ENCODE peak calls at places on chromosomes 4 and X, in four cellular contexts. T is gastrocnemius medialis, H is left lung, G is thoracic aorta. E is an unnamed sample.

GRCh38 chr4:86596802-86597201 is 2.7 kb downstream of the PTPN13 start:
- DNase-seq in T (no peak), H (no peak), G (no peak), E (no peak)

GRCh38 chr4:173508386-173509002 is 21.5 kb downstream of the HAND2 start:
- DNase-seq in T (no peak), H (no peak), G (no peak), E (no peak)

GRCh38 chrX:68842781-68843581 is 14.2 kb downstream of the EFNB1 start:
- DNase-seq in T (no peak), H (no peak), G (no peak), E (peak; percentile 20)

GRCh38 chr4:150355858-150356455 is 226.0 kb upstream of the MAB21L2 start:
- DNase-seq in T (no peak), H (no peak), G (no peak), E (no peak)

GRCh38 chrX:53321216-53321942 is 40.0 kb upstream of the IQSEC2 start:
- DNase-seq in T (no peak), H (no peak), G (no peak), E (no peak)

GRCh38 chr4:38733663-38734062 is 49.1 kb downstream of the TLR10 start:
- DNase-seq in T (no peak), H (no peak), G (no peak), E (no peak)

GRCh38 chr4:105471566-105472176 is 2.2 kb downstream of the PPA2 start:
- DNase-seq in T (peak; percentile 48), H (peak; percentile 70), G (peak; percentile 16), E (peak; percentile 29)

GRCh38 chr4:102213031-102213430 is 132.3 kb downstream of the SLC39A8 start:
- DNase-seq in T (no peak), H (no peak), G (no peak), E (no peak)

GRCh38 chrX:19990225-19990518 is 689 bp downstream of the BCLAF3 start:
- DNase-seq in T (no peak), H (no peak), G (no peak), E (no peak)

GRCh38 chrX:16785247-16786138 is 773 bp upstream of the TXLNG start:
- DNase-seq in T (peak; percentile 10), H (peak; percentile 39), G (no peak), E (no peak)

GRCh38 chr4:71777891-71778290 is 6.0 kb downstream of the GC start:
- DNase-seq in T (no peak), H (no peak), G (no peak), E (no peak)

GRCh38 chr4:84050014-84050413 is 449.1 kb downstream of the NKX6-1 start:
- DNase-seq in T (no peak), H (no peak), G (no peak), E (no peak)

GRCh38 chr4:125004676-125005075 is 292.1 kb upstream of the ANKRD50 start:
- DNase-seq in T (no peak), H (no peak), G (no peak), E (no peak)

GRCh38 chr4:183747931-183748664 is 89.0 kb downstream of the TRAPPC11 start:
- DNase-seq in T (no peak), H (no peak), G (no peak), E (no peak)

GRCh38 chr4:44725166-44725565 is 1.2 kb downstream of the GNPDA2 start:
- DNase-seq in T (no peak), H (no peak), G (no peak), E (no peak)

GRCh38 chr4:78244691-78245485 is 187.8 kb downstream of the FRAS1 start:
- DNase-seq in T (no peak), H (no peak), G (no peak), E (no peak)

GRCh38 chrX:71111141-71111843 is at the start of gene IL2RG:
- DNase-seq in T (no peak), H (no peak), G (no peak), E (no peak)

GRCh38 chrX:24259544-24260240 is 54.2 kb downstream of the SUPT20HL2 start:
- DNase-seq in T (no peak), H (no peak), G (no peak), E (no peak)

GRCh38 chr4:130712038-130712437 is 1616.1 kb downstream of the C4orf33 start:
- DNase-seq in T (no peak), H (no peak), G (no peak), E (no peak)

GRCh38 chrX:19514791-19515614 is at the start of gene MAP3K15:
- DNase-seq in T (no peak), H (peak; percentile 33), G (no peak), E (peak; percentile 14)

GRCh38 chr4:2166253-2166652 is 75.7 kb downstream of the HAUS3 start:
- DNase-seq in T (no peak), H (no peak), G (no peak), E (no peak)

GRCh38 chr4:14111730-14112171 is 484.2 kb upstream of the BOD1L1 start:
- DNase-seq in T (no peak), H (no peak), G (no peak), E (no peak)

GRCh38 chr4:13783800-13784411 is 156.4 kb upstream of the BOD1L1 start:
- DNase-seq in T (no peak), H (no peak), G (no peak), E (no peak)

GRCh38 chr4:133157460-133158160 is 8.5 kb downstream of the PCDH10 start:
- DNase-seq in T (no peak), H (no peak), G (no peak), E (no peak)

GRCh38 chr4:164383187-164384181 is 370.4 kb upstream of the SMIM31 start:
- DNase-seq in T (no peak), H (no peak), G (no peak), E (no peak)

GRCh38 chr4:2893772-2894171 is 50.1 kb downstream of the ADD1 start:
- DNase-seq in T (no peak), H (no peak), G (no peak), E (no peak)

GRCh38 chrX:19740744-19741143 is 146.7 kb downstream of the SH3KBP1 start:
- DNase-seq in T (no peak), H (no peak), G (no peak), E (no peak)

GRCh38 chrX:56792270-56793111 is 63.4 kb downstream of the NBDY start:
- DNase-seq in T (no peak), H (peak; percentile 17), G (no peak), E (no peak)

GRCh38 chrX:115399306-115399705 is 109.8 kb downstream of the LUZP4 start:
- DNase-seq in T (no peak), H (no peak), G (no peak), E (no peak)

GRCh38 chr4:40829586-40829985 is 79.8 kb downstream of the NSUN7 start:
- DNase-seq in T (no peak), H (peak; percentile 52), G (no peak), E (no peak)

GRCh38 chr4:143287571-143287923 is 49.1 kb upstream of the GAB1 start:
- DNase-seq in T (no peak), H (no peak), G (no peak), E (no peak)

GRCh38 chr4:89363786-89364185 is 56.2 kb upstream of the GPRIN3 start:
- DNase-seq in T (no peak), H (no peak), G (no peak), E (no peak)

GRCh38 chr4:31089815-31090214 is 369.6 kb downstream of the PCDH7 start:
- DNase-seq in T (no peak), H (peak; percentile 66), G (no peak), E (peak; percentile 34)

GRCh38 chr4:142100941-142101340 is 464.6 kb downstream of the IL15 start:
- DNase-seq in T (no peak), H (no peak), G (no peak), E (no peak)

GRCh38 chr4:184705692-184706091 is 28.2 kb downstream of the CENPU start:
- DNase-seq in T (no peak), H (no peak), G (no peak), E (no peak)

GRCh38 chrX:2485789-2486345 is 14.9 kb downstream of the DHRSX start:
- DNase-seq in T (no peak), H (peak; percentile 0), G (no peak), E (no peak)

GRCh38 chrX:2484232-2484631 is 16.5 kb downstream of the DHRSX start:
- DNase-seq in T (no peak), H (peak; percentile 22), G (no peak), E (no peak)

GRCh38 chrX:2486476-2487133 is 14.2 kb downstream of the DHRSX start:
- DNase-seq in T (no peak), H (no peak), G (no peak), E (no peak)

GRCh38 chrX:2484721-2485459 is 15.9 kb downstream of the DHRSX start:
- DNase-seq in T (no peak), H (peak; percentile 32), G (no peak), E (no peak)

GRCh38 chrX:2485460-2485753 is 15.4 kb downstream of the DHRSX start:
- DNase-seq in T (no peak), H (no peak), G (no peak), E (no peak)
- H3K4me3 ChIP-seq in T (peak overlapping the region; percentile 0), H (no peak overlapping the region), G (peak overlapping the region; percentile 72), E (peak overlapping the region; percentile 52)

GRCh38 chrX:120559799-120560198 is 963 bp downstream of the CUL4B start:
- DNase-seq in T (no peak), H (no peak), G (no peak), E (no peak)

GRCh38 chrX:120560405-120560841 is 339 bp downstream of the CUL4B start:
- DNase-seq in T (no peak), H (peak; percentile 36), G (no peak), E (peak; percentile 13)

GRCh38 chrX:120560842-120561633 is at the start of gene CUL4B:
- DNase-seq in T (peak; percentile 85), H (peak; percentile 94), G (peak; percentile 77), E (peak; percentile 91)

GRCh38 chrX:120561634-120562568 is 1.1 kb upstream of the CUL4B start:
- DNase-seq in T (no peak), H (no peak), G (no peak), E (no peak)

GRCh38 chrX:120556251-120556650 is 4.5 kb downstream of the CUL4B start:
- DNase-seq in T (no peak), H (no peak), G (no peak), E (no peak)
- H3K4me1 ChIP-seq in T (peaks cover 20% of the 10 kb centered on the region), H (peaks cover 9% of the 10 kb centered on the region), G (no peaks in the 10 kb centered on the region), E (peaks cover 32% of the 10 kb centered on the region)

GRCh38 chr4:5030927-5031326 is 11.7 kb upstream of the CYTL1 start:
- DNase-seq in T (no peak), H (no peak), G (no peak), E (no peak)

GRCh38 chr4:5027366-5027765 is 8.1 kb upstream of the CYTL1 start:
- DNase-seq in T (no peak), H (no peak), G (no peak), E (no peak)

GRCh38 chr4:5030152-5030668 is 11.0 kb upstream of the CYTL1 start:
- DNase-seq in T (no peak), H (no peak), G (no peak), E (no peak)

GRCh38 chr4:5028480-5028879 is 9.2 kb upstream of the CYTL1 start:
- DNase-seq in T (no peak), H (no peak), G (no peak), E (no peak)

GRCh38 chr4:5029447-5029846 is 10.2 kb upstream of the CYTL1 start:
- DNase-seq in T (no peak), H (no peak), G (no peak), E (no peak)
- TF ChIP-seq CTCF in T (no peak), H (no peak), G (no peak), E (no peak)

GRCh38 chrX:49237060-49237459 is 1.8 kb downstream of the CCDC22 start:
- DNase-seq in T (no peak), H (peak; percentile 37), G (no peak), E (no peak)
- H3K4me3 ChIP-seq in T (no peak overlapping the region), H (no peak overlapping the region), G (no peak overlapping the region), E (no peak overlapping the region)